ENCODE peak calls at places on chromosomes 4 and X, in ten cellular contexts. H is K562, L is A549, G is upper lobe of left lung, F is transverse colon, Z is ovary, D is stomach, N is HepG2, E is suprapubic skin, P is SK-N-SH. M is an unnamed sample.
A peak's percentile ranks its signal among the peaks of the same experiment; 100 is the strongest.

GRCh38 chrX:151987108-151987507 is 12.6 kb upstream of the GABRE start:
- DNase-seq in E (no peak), Z (no peak), N (peak; percentile 60), F (no peak), P (no peak), G (no peak), H (no peak), L (no peak), D (no peak), M (no peak)

GRCh38 chr4:160318567-160319220 is 1215.8 kb downstream of the RAPGEF2 start:
- DNase-seq in P (no peak), E (no peak), N (no peak), L (peak; percentile 82), H (no peak), F (no peak), D (no peak), Z (no peak), G (no peak), M (no peak)

GRCh38 chr4:99827857-99828256 is 11.2 kb downstream of the DAPP1 start:
- DNase-seq in N (no peak), Z (no peak), H (no peak), L (no peak), F (no peak), G (no peak), E (no peak), P (no peak), D (no peak), M (no peak)

GRCh38 chrX:108309144-108309543 is 129.1 kb downstream of the COL4A6 start:
- DNase-seq in G (no peak), L (peak; percentile 92), D (no peak), H (no peak), P (no peak), E (no peak), F (no peak), Z (no peak), N (peak; percentile 66), M (no peak)

GRCh38 chrX:132631579-132632232 is 142.9 kb upstream of the MBNL3 start:
- DNase-seq in H (peak; percentile 12), G (no peak), F (no peak), P (peak; percentile 5), D (no peak), N (peak; percentile 31), E (no peak), L (peak; percentile 36), Z (no peak), M (no peak)

GRCh38 chrX:100090931-100091330 is 319.1 kb downstream of the PCDH19 start:
- DNase-seq in Z (no peak), E (no peak), L (no peak), D (no peak), H (no peak), N (no peak), P (no peak), F (no peak), G (no peak), M (no peak)

GRCh38 chr4:8283631-8284121 is 14.1 kb downstream of the HTRA3 start:
- DNase-seq in D (no peak), E (no peak), P (no peak), N (no peak), Z (peak; percentile 30), F (no peak), L (no peak), H (peak; percentile 28), G (peak; percentile 50), M (no peak)

GRCh38 chrX:53048169-53049126 is at the start of gene GPR173:
- DNase-seq in E (no peak), G (peak; percentile 71), F (peak; percentile 21), L (no peak), H (no peak), D (no peak), N (no peak), P (peak; percentile 85), Z (peak; percentile 67), M (peak; percentile 17)

DNA sequence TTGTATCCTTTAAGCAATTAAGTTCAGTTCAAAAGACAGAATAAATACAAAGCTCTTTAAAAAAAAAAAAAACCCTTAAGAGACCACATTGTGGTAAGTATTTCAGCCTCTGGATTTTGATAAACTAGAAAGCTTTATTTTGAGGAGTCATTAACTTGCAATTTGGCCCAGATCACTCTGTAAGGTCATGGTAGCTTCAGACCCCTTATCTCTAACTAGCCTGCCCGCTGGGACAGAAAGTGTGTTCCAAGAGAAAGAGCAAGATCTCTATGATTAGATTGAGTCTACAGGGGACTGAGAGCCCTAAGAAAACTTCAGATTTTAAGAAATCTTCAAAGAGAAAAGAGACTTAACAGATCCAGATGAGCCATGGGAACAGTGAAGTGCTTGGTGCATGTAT is 45.6 kb downstream of the GALNT7 start:
- DNase-seq in F (no peak), Z (no peak), L (no peak), E (no peak), G (no peak), N (no peak), H (peak; percentile 45), D (no peak), P (no peak), M (no peak)
- H3K4me1 ChIP-seq in F (peaks cover 23% of the 10 kb centered on the region), Z (no peaks in the 10 kb centered on the region), L (peaks cover 72% of the 10 kb centered on the region), E (peaks cover 14% of the 10 kb centered on the region), G (no peaks in the 10 kb centered on the region), N (no peaks in the 10 kb centered on the region), H (peaks cover 53% of the 10 kb centered on the region), D (no peaks in the 10 kb centered on the region), P (peaks cover 6% of the 10 kb centered on the region), M (peaks cover 15% of the 10 kb centered on the region)

DNA sequence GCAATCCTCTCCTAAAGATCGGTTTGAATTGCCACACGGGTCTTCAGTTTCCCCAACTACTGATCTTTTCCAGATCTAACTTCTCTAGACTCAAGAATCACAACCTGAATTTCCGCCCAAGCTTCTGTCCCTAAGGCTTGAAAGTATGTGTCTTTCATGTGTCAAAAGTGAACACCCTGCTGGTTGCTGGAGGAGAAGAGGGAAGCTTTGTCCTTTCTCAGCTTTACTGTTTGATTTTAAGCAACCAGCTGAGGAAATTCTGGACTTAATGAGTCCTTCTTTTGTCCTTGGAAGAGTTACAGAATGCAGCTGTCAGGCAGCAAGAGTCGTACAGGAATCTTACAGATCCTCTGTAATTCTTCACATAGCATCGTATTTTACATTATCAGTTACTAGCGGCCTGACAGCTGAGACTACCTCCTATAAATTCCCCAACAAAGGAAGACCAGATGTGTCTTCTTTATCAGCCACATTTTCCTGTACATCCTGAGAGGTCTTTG is 93.7 kb downstream of the INPP4B start:
- DNase-seq in H (no peak), E (no peak), L (no peak), Z (no peak), D (no peak), P (no peak), G (no peak), N (no peak), F (no peak), M (no peak)
- TF ChIP-seq EP300 in H (no peak), E (no peak), L (no peak), Z (no peak), D (no peak), P (no peak), G (no peak), N (no peak), F (no peak), M (no peak)

GRCh38 chr4:6269651-6270511 is at the start of gene WFS1:
- DNase-seq in Z (peak; percentile 99), P (peak; percentile 100), N (peak; percentile 94), D (peak; percentile 99), E (peak; percentile 99), G (peak; percentile 100), F (peak; percentile 99), L (peak; percentile 97), H (peak; percentile 98), M (peak; percentile 98)

GRCh38 chr4:6269400-6269650 is 325 bp upstream of the WFS1 start:
- DNase-seq in N (no peak), P (no peak), D (no peak), E (no peak), F (no peak), H (no peak), G (no peak), L (no peak), Z (no peak), M (no peak)

GRCh38 chr4:6271701-6272465 is 2.2 kb downstream of the WFS1 start:
- DNase-seq in L (no peak), F (peak; percentile 35), H (no peak), G (peak; percentile 87), Z (peak; percentile 50), D (peak; percentile 83), N (no peak), E (no peak), P (no peak), M (peak; percentile 29)

GRCh38 chr4:6271206-6271605 is 1.6 kb downstream of the WFS1 start:
- DNase-seq in Z (no peak), G (no peak), N (no peak), E (no peak), P (no peak), D (no peak), L (no peak), F (no peak), H (no peak), M (no peak)

DNA sequence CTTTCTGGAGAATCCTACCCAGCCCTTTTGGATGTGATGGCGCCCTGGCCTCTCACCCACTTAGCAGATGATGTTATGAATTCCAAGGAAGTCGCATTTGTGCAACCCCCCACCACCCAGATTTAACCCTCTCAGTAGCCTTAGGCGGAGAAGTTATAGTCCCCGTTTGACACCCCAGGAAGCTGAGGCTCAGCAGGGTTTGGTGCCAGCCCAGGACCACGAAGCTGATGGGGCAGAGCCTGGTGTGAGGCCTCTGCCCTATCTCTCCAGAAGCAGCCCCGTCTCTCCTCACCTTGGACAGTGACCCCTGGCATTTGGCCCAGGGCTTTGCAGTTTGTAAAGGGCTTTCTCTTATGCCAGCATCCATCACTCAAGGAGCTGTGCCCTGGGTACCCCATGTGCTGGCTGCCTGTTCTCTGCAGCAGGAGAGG is 1.1 kb downstream of the WFS1 start:
- DNase-seq in P (no peak), N (no peak), F (no peak), L (no peak), H (no peak), G (no peak), D (no peak), E (no peak), Z (peak; percentile 74), M (no peak)
- H3K4me1 ChIP-seq in P (peaks cover 48% of the 10 kb centered on the region), N (peaks cover 85% of the 10 kb centered on the region), F (peaks cover 38% of the 10 kb centered on the region), L (peaks cover 28% of the 10 kb centered on the region), H (no peaks in the 10 kb centered on the region), G (peaks cover 38% of the 10 kb centered on the region), D (peaks cover 58% of the 10 kb centered on the region), E (peaks cover 47% of the 10 kb centered on the region), Z (peaks cover 41% of the 10 kb centered on the region), M (peaks cover 46% of the 10 kb centered on the region)

GRCh38 chr4:83340692-83341343 is 6.2 kb upstream of the HPSE start:
- DNase-seq in D (no peak), N (no peak), Z (no peak), F (no peak), L (no peak), P (no peak), G (no peak), H (no peak), E (no peak), M (no peak)
- TF ChIP-seq EP300 in D (no peak), N (no peak), Z (no peak), F (no peak), L (no peak), P (no peak), G (no peak), H (no peak), E (no peak), M (no peak)

M was measured in tibial nerve.